ENCODE peak calls at places on chromosomes 13 and 19, in seven cellular contexts. One of them, this sample, is unnamed. For H3K36me3, the result is how much of the 10 kb centered on the place peaks cover.

GRCh38 chr19:17127671-17128070 is 52.1 kb downstream of the MYO9B start:
- DNase-seq in heart left ventricle: no peak
- DNase-seq in mucosa of descending colon: no peak
- DNase-seq in astrocyte: no peak
- DNase-seq in stomach: no peak
- DNase-seq in PC-9: no peak
- DNase-seq in cardiac muscle cell: no peak
- DNase-seq in this sample: no peak

GRCh38 chr13:41452462-41452861 is 4.9 kb upstream of the RGCC start:
- DNase-seq in astrocyte: no peak
- DNase-seq in PC-9: no peak
- DNase-seq in heart left ventricle: no peak
- DNase-seq in stomach: no peak
- DNase-seq in cardiac muscle cell: no peak
- DNase-seq in mucosa of descending colon: no peak
- DNase-seq in this sample: no peak

GRCh38 chr13:74203576-74203975 is 69.4 kb upstream of the KLF12 start:
- DNase-seq in PC-9: no peak
- DNase-seq in astrocyte: peak
- DNase-seq in cardiac muscle cell: no peak
- DNase-seq in stomach: no peak
- DNase-seq in mucosa of descending colon: no peak
- DNase-seq in heart left ventricle: no peak
- DNase-seq in this sample: no peak

GRCh38 chr13:98254541-98254940 is 77.5 kb upstream of the RNF113B start:
- DNase-seq in stomach: no peak
- DNase-seq in cardiac muscle cell: no peak
- DNase-seq in PC-9: no peak
- DNase-seq in heart left ventricle: no peak
- DNase-seq in astrocyte: peak
- DNase-seq in mucosa of descending colon: no peak
- DNase-seq in this sample: no peak

GRCh38 chr13:34155931-34156607 is 338.1 kb downstream of the RFC3 start:
- DNase-seq in stomach: no peak
- DNase-seq in heart left ventricle: no peak
- DNase-seq in astrocyte: peak
- DNase-seq in cardiac muscle cell: no peak
- DNase-seq in PC-9: peak
- DNase-seq in mucosa of descending colon: no peak
- DNase-seq in this sample: no peak

GRCh38 chr19:56167064-56167578 is 8.7 kb upstream of the GALP start:
- DNase-seq in stomach: no peak
- DNase-seq in PC-9: no peak
- DNase-seq in heart left ventricle: no peak
- DNase-seq in cardiac muscle cell: peak
- DNase-seq in astrocyte: no peak
- DNase-seq in mucosa of descending colon: no peak
- DNase-seq in this sample: no peak

GRCh38 chr19:30696514-30696913 is 324.3 kb downstream of the ZNF536 start:
- DNase-seq in cardiac muscle cell: peak
- DNase-seq in mucosa of descending colon: no peak
- DNase-seq in stomach: no peak
- DNase-seq in PC-9: no peak
- DNase-seq in heart left ventricle: peak
- DNase-seq in astrocyte: no peak
- DNase-seq in this sample: no peak

GRCh38 chr19:623974-624373 is 9.4 kb downstream of the POLRMT start:
- DNase-seq in cardiac muscle cell: no peak
- DNase-seq in astrocyte: peak
- DNase-seq in stomach: no peak
- DNase-seq in PC-9: no peak
- DNase-seq in mucosa of descending colon: no peak
- DNase-seq in heart left ventricle: no peak
- DNase-seq in this sample: no peak

GRCh38 chr13:24348385-24348784 is 39.0 kb downstream of the C1QTNF9 start:
- DNase-seq in stomach: no peak
- DNase-seq in astrocyte: no peak
- DNase-seq in mucosa of descending colon: no peak
- DNase-seq in PC-9: peak
- DNase-seq in heart left ventricle: no peak
- DNase-seq in cardiac muscle cell: no peak
- DNase-seq in this sample: no peak

GRCh38 chr19:33290956-33291622 is 11.2 kb downstream of the CEBPA start:
- DNase-seq in astrocyte: no peak
- DNase-seq in mucosa of descending colon: peak
- DNase-seq in PC-9: peak
- DNase-seq in heart left ventricle: no peak
- DNase-seq in cardiac muscle cell: no peak
- DNase-seq in stomach: no peak
- DNase-seq in this sample: peak

GRCh38 chr13:27854606-27855005 is 62.3 kb downstream of the GSX1 start:
- DNase-seq in heart left ventricle: no peak
- DNase-seq in cardiac muscle cell: no peak
- DNase-seq in PC-9: no peak
- DNase-seq in mucosa of descending colon: no peak
- DNase-seq in stomach: no peak
- DNase-seq in astrocyte: no peak
- DNase-seq in this sample: no peak

GRCh38 chr19:52992109-52993004 is 21.4 kb upstream of the ERVV-1 start:
- DNase-seq in heart left ventricle: peak
- DNase-seq in mucosa of descending colon: peak
- DNase-seq in stomach: peak
- DNase-seq in cardiac muscle cell: peak
- DNase-seq in astrocyte: no peak
- DNase-seq in PC-9: no peak
- DNase-seq in this sample: no peak

GRCh38 chr13:113630296-113630695 is 27.7 kb downstream of the ATP4B start:
- DNase-seq in stomach: no peak
- DNase-seq in heart left ventricle: peak
- DNase-seq in astrocyte: no peak
- DNase-seq in PC-9: no peak
- DNase-seq in mucosa of descending colon: no peak
- DNase-seq in cardiac muscle cell: no peak
- DNase-seq in this sample: no peak

GRCh38 chr19:6800991-6801396 is 28.5 kb downstream of the VAV1 start:
- DNase-seq in heart left ventricle: no peak
- DNase-seq in PC-9: peak
- DNase-seq in cardiac muscle cell: no peak
- DNase-seq in astrocyte: peak
- DNase-seq in stomach: no peak
- DNase-seq in mucosa of descending colon: no peak
- DNase-seq in this sample: no peak

GRCh38 chr19:17855333-17856152 is 4.2 kb upstream of the RPL18A start:
- DNase-seq in PC-9: peak
- DNase-seq in cardiac muscle cell: peak
- DNase-seq in astrocyte: peak
- DNase-seq in stomach: peak
- DNase-seq in mucosa of descending colon: peak
- DNase-seq in heart left ventricle: peak
- DNase-seq in this sample: peak

GRCh38 chr13:23715092-23715761 is 145.0 kb downstream of the TNFRSF19 start:
- DNase-seq in PC-9: no peak
- DNase-seq in mucosa of descending colon: no peak
- DNase-seq in astrocyte: no peak
- DNase-seq in heart left ventricle: no peak
- DNase-seq in cardiac muscle cell: no peak
- DNase-seq in stomach: no peak
- DNase-seq in this sample: no peak

GRCh38 chr13:23631676-23632622 is 61.7 kb downstream of the TNFRSF19 start:
- DNase-seq in PC-9: no peak
- DNase-seq in mucosa of descending colon: no peak
- DNase-seq in stomach: no peak
- DNase-seq in astrocyte: no peak
- DNase-seq in cardiac muscle cell: no peak
- DNase-seq in heart left ventricle: no peak
- DNase-seq in this sample: no peak

GRCh38 chr13:113839536-113840204 is 24.2 kb downstream of the GAS6 start:
- DNase-seq in cardiac muscle cell: no peak
- DNase-seq in heart left ventricle: peak
- DNase-seq in astrocyte: no peak
- DNase-seq in mucosa of descending colon: peak
- DNase-seq in PC-9: no peak
- DNase-seq in stomach: peak
- DNase-seq in this sample: no peak

GRCh38 chr13:60152114-60152513 is 11.6 kb downstream of the DIAPH3 start:
- DNase-seq in PC-9: no peak
- DNase-seq in mucosa of descending colon: no peak
- DNase-seq in heart left ventricle: no peak
- DNase-seq in astrocyte: peak
- DNase-seq in cardiac muscle cell: no peak
- DNase-seq in stomach: no peak
- DNase-seq in this sample: no peak

GRCh38 chr13:80113714-80114454 is 227.0 kb downstream of the SPRY2 start:
- DNase-seq in mucosa of descending colon: no peak
- DNase-seq in cardiac muscle cell: no peak
- DNase-seq in heart left ventricle: no peak
- DNase-seq in PC-9: no peak
- DNase-seq in stomach: no peak
- DNase-seq in astrocyte: no peak
- DNase-seq in this sample: no peak

GRCh38 chr13:80105350-80105749 is 235.6 kb downstream of the SPRY2 start:
- DNase-seq in PC-9: no peak
- DNase-seq in heart left ventricle: no peak
- DNase-seq in stomach: no peak
- DNase-seq in cardiac muscle cell: no peak
- DNase-seq in astrocyte: no peak
- DNase-seq in mucosa of descending colon: no peak
- DNase-seq in this sample: no peak

DNA sequence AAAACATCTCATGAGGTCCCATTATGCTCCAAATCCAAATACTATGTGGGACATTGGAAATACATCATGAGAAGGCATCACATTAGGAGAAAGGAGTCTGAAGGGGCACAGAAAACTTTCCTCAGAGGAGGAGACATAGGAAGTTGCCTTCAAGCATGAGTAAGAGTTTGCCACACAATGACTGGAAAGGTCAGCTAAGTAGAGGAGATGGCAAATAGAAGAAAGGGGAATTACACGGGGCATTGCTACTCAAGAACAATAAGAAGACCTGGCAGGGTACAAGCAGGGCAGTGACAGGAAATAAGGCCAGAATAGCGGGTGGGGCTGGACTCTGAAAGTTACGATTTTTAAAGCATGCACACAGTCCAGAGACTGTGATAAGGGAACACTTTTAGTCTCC is 231.6 kb downstream of the SPRY2 start:
- DNase-seq in heart left ventricle: no peak
- DNase-seq in stomach: no peak
- DNase-seq in cardiac muscle cell: no peak
- DNase-seq in mucosa of descending colon: no peak
- DNase-seq in astrocyte: no peak
- DNase-seq in PC-9: no peak
- DNase-seq in this sample: no peak
- H3K36me3 ChIP-seq in heart left ventricle: under half
- H3K36me3 ChIP-seq in stomach: under half
- H3K36me3 ChIP-seq in cardiac muscle cell: under half
- H3K36me3 ChIP-seq in mucosa of descending colon: under half
- H3K36me3 ChIP-seq in astrocyte: under half
- H3K36me3 ChIP-seq in PC-9: under half
- H3K36me3 ChIP-seq in this sample: under half

DNA sequence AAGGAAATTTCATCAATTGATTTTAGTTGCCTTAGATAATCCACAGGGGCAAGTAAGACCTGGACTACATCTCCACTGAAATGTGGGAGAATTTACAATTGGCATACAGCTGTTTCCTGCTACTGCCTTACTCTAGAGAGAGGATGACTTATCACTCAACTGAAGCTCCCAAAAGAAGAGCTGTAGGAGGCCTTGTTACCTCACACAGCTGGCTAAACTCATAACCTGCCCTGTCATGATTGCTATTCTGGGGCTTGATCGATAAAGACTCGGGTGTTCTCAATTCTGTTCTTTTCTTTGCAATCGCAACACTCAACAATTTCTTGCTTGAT is 1396.4 kb downstream of the EFNB2 start:
- DNase-seq in PC-9: no peak
- DNase-seq in mucosa of descending colon: no peak
- DNase-seq in cardiac muscle cell: no peak
- DNase-seq in heart left ventricle: no peak
- DNase-seq in stomach: no peak
- DNase-seq in astrocyte: no peak
- DNase-seq in this sample: no peak
- H3K36me3 ChIP-seq in PC-9: under half
- H3K36me3 ChIP-seq in mucosa of descending colon: under half
- H3K36me3 ChIP-seq in cardiac muscle cell: under half
- H3K36me3 ChIP-seq in heart left ventricle: under half
- H3K36me3 ChIP-seq in stomach: under half
- H3K36me3 ChIP-seq in astrocyte: under half
- H3K36me3 ChIP-seq in this sample: under half

GRCh38 chr13:49369876-49370275 is 74.0 kb downstream of the CAB39L start:
- DNase-seq in stomach: no peak
- DNase-seq in mucosa of descending colon: no peak
- DNase-seq in cardiac muscle cell: no peak
- DNase-seq in PC-9: no peak
- DNase-seq in heart left ventricle: no peak
- DNase-seq in astrocyte: no peak
- DNase-seq in this sample: no peak
- H3K36me3 ChIP-seq in stomach: under half
- H3K36me3 ChIP-seq in mucosa of descending colon: under half
- H3K36me3 ChIP-seq in cardiac muscle cell: under half
- H3K36me3 ChIP-seq in PC-9: under half
- H3K36me3 ChIP-seq in heart left ventricle: under half
- H3K36me3 ChIP-seq in astrocyte: under half
- H3K36me3 ChIP-seq in this sample: under half

GRCh38 chr13:111263566-111263965 is 56.9 kb upstream of the TEX29 start:
- DNase-seq in stomach: no peak
- DNase-seq in astrocyte: no peak
- DNase-seq in PC-9: no peak
- DNase-seq in mucosa of descending colon: no peak
- DNase-seq in heart left ventricle: no peak
- DNase-seq in cardiac muscle cell: no peak
- DNase-seq in this sample: no peak
- H3K36me3 ChIP-seq in stomach: under half
- H3K36me3 ChIP-seq in astrocyte: under half
- H3K36me3 ChIP-seq in PC-9: under half
- H3K36me3 ChIP-seq in mucosa of descending colon: under half
- H3K36me3 ChIP-seq in heart left ventricle: under half
- H3K36me3 ChIP-seq in cardiac muscle cell: under half
- H3K36me3 ChIP-seq in this sample: under half

GRCh38 chr19:29576043-29576442 is 30.0 kb upstream of the POP4 start:
- DNase-seq in mucosa of descending colon: no peak
- DNase-seq in PC-9: no peak
- DNase-seq in astrocyte: no peak
- DNase-seq in cardiac muscle cell: no peak
- DNase-seq in stomach: no peak
- DNase-seq in heart left ventricle: no peak
- DNase-seq in this sample: no peak

GRCh38 chr19:29577662-29577963 is 28.5 kb upstream of the POP4 start:
- DNase-seq in heart left ventricle: no peak
- DNase-seq in mucosa of descending colon: no peak
- DNase-seq in stomach: no peak
- DNase-seq in cardiac muscle cell: no peak
- DNase-seq in astrocyte: no peak
- DNase-seq in PC-9: no peak
- DNase-seq in this sample: no peak

GRCh38 chr19:29573486-29573885 is 32.6 kb upstream of the POP4 start:
- DNase-seq in stomach: no peak
- DNase-seq in PC-9: no peak
- DNase-seq in heart left ventricle: no peak
- DNase-seq in mucosa of descending colon: no peak
- DNase-seq in cardiac muscle cell: no peak
- DNase-seq in astrocyte: no peak
- DNase-seq in this sample: no peak

GRCh38 chr19:29576761-29577661 is 29.1 kb upstream of the POP4 start:
- DNase-seq in mucosa of descending colon: no peak
- DNase-seq in cardiac muscle cell: no peak
- DNase-seq in heart left ventricle: no peak
- DNase-seq in PC-9: no peak
- DNase-seq in stomach: no peak
- DNase-seq in astrocyte: peak
- DNase-seq in this sample: no peak

GRCh38 chr19:29574518-29574917 is 31.6 kb upstream of the POP4 start:
- DNase-seq in heart left ventricle: no peak
- DNase-seq in mucosa of descending colon: no peak
- DNase-seq in cardiac muscle cell: no peak
- DNase-seq in stomach: no peak
- DNase-seq in PC-9: no peak
- DNase-seq in astrocyte: no peak
- DNase-seq in this sample: no peak
- H3K36me3 ChIP-seq in heart left ventricle: under half
- H3K36me3 ChIP-seq in mucosa of descending colon: under half
- H3K36me3 ChIP-seq in cardiac muscle cell: under half
- H3K36me3 ChIP-seq in stomach: under half
- H3K36me3 ChIP-seq in PC-9: under half
- H3K36me3 ChIP-seq in astrocyte: under half
- H3K36me3 ChIP-seq in this sample: under half

This sample was measured in CD8-positive, alpha-beta memory T cell.